ENCODE peak calls at places on chromosomes 16 and 17, in six cellular contexts. E is nephron progenitor cell, Y is heart left ventricle, X is cardiac muscle cell, S is GM13976, L is IMR-90. J is an unnamed sample.

GRCh38 chr17:9402590-9403199 is 172.9 kb downstream of the STX8 start:
- DNase-seq in S (peak; percentile 47), X (peak; percentile 60), Y (no peak), E (peak; percentile 26), L (peak; percentile 23), J (no peak)

GRCh38 chr16:89026121-89026612 is 49.2 kb upstream of the CBFA2T3 start:
- DNase-seq in E (no peak), X (no peak), S (no peak), L (no peak), Y (no peak), J (no peak)

GRCh38 chr16:81879625-81880024 is 100.5 kb downstream of the PLCG2 start:
- DNase-seq in E (no peak), S (no peak), X (no peak), L (no peak), Y (no peak), J (no peak)

GRCh38 chr16:12459993-12460392 is 343.7 kb downstream of the CPPED1 start:
- DNase-seq in E (no peak), Y (no peak), X (no peak), S (no peak), L (no peak), J (no peak)

GRCh38 chr16:80804451-80805383 is at the start of gene CDYL2:
- DNase-seq in Y (peak; percentile 44), L (peak; percentile 2), E (peak; percentile 73), X (peak; percentile 53), S (peak; percentile 90), J (peak; percentile 55)

GRCh38 chr17:48213797-48214196 is 106.2 kb downstream of the SNX11 start:
- DNase-seq in E (no peak), S (no peak), X (no peak), L (no peak), Y (no peak), J (no peak)

GRCh38 chr17:5078106-5079028 is at the start of gene ZFP3:
- DNase-seq in E (no peak), X (peak; percentile 87), Y (peak; percentile 89), L (peak; percentile 68), S (peak; percentile 87), J (peak; percentile 80)

GRCh38 chr17:45997624-45998023 is 1.4 kb upstream of the STH start:
- DNase-seq in X (peak; percentile 46), S (no peak), L (peak; percentile 59), Y (no peak), E (no peak), J (no peak)

GRCh38 chr17:51434434-51435170 is 174.3 kb downstream of the UTP18 start:
- DNase-seq in Y (no peak), L (no peak), X (no peak), S (no peak), E (no peak), J (no peak)

GRCh38 chr17:41777579-41778188 is 8.8 kb downstream of the JUP start:
- DNase-seq in X (peak; percentile 98), L (peak; percentile 96), S (no peak), Y (peak; percentile 89), E (no peak), J (no peak)

GRCh38 chr17:64998436-64999190 is 57.9 kb downstream of the GNA13 start:
- DNase-seq in S (no peak), Y (no peak), E (no peak), X (no peak), L (no peak), J (no peak)

GRCh38 chr16:84649511-84649861 is 1.2 kb downstream of the KLHL36 start:
- DNase-seq in E (no peak), Y (no peak), L (no peak), X (no peak), S (no peak), J (no peak)

GRCh38 chr16:76696876-76697275 is 419.7 kb downstream of the CNTNAP4 start:
- DNase-seq in E (no peak), Y (no peak), L (no peak), S (no peak), X (no peak), J (no peak)

GRCh38 chr17:438191-438590 is 85.6 kb upstream of the RPH3AL start:
- DNase-seq in X (no peak), L (no peak), S (no peak), Y (no peak), E (no peak), J (no peak)

GRCh38 chr16:68265078-68265925 is 976 bp downstream of the SLC7A6 start:
- DNase-seq in S (no peak), L (peak; percentile 69), Y (peak; percentile 59), E (peak; percentile 33), X (peak; percentile 62), J (no peak)

GRCh38 chr17:66255112-66255511 is 25.9 kb upstream of the APOH start:
- DNase-seq in S (peak; percentile 52), E (no peak), Y (no peak), X (peak; percentile 88), L (peak; percentile 83), J (no peak)
- TF ChIP-seq CTCF in S (peak; percentile 36), E (peak; percentile 70), Y (peak; percentile 79), X (peak; percentile 77), L (peak; percentile 90), J (no peak)

GRCh38 chr16:69926241-69926640 is 24.9 kb upstream of the CLEC18A start:
- DNase-seq in E (no peak), L (no peak), S (no peak), X (no peak), Y (no peak), J (no peak)
- TF ChIP-seq CTCF in E (no peak), L (no peak), S (no peak), X (no peak), Y (no peak), J (no peak)

DNA sequence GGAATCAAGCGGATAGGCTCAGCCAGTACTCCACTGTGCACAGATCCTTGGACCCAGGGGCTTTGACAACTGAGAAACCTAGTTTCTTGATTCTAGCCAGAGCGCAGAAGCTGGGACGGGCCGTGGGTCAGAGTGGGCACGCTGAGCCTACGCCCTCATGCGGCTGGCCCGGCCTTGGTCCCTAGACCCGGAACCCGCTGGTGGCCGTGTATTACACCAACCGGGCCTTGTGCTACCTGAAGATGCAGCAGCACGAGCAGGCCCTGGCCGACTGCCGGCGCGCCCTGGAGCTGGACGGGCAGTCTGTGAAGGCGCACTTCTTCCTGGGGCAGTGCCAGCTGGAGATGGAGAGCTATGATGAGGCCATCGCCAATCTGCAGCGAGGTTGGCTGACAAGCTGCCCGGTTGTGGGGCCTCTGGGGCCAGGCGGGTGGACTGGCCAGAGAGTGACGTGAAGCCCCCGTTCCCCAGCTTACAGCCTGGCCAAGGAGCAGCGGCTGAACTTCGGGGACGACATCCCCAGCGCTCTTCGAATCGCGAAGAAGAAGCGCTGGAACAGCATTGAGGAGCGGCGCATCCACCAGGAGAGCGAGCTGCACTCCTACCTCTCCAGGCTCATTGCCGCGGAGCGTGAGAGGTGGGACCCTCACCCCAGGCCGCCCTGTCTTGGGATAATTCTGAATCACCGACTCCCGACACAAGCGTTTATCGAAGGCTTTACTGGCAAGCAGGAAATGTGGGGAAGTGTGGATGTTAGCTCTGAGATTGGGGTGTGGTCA is 946 bp downstream of the STUB1 start:
- DNase-seq in X (peak; percentile 63), E (no peak), Y (no peak), L (peak; percentile 49), S (no peak), J (no peak)
- TF ChIP-seq CTCF in X (peak; percentile 18), E (no peak), Y (no peak), L (peak; percentile 16), S (peak; percentile 12), J (no peak)

DNA sequence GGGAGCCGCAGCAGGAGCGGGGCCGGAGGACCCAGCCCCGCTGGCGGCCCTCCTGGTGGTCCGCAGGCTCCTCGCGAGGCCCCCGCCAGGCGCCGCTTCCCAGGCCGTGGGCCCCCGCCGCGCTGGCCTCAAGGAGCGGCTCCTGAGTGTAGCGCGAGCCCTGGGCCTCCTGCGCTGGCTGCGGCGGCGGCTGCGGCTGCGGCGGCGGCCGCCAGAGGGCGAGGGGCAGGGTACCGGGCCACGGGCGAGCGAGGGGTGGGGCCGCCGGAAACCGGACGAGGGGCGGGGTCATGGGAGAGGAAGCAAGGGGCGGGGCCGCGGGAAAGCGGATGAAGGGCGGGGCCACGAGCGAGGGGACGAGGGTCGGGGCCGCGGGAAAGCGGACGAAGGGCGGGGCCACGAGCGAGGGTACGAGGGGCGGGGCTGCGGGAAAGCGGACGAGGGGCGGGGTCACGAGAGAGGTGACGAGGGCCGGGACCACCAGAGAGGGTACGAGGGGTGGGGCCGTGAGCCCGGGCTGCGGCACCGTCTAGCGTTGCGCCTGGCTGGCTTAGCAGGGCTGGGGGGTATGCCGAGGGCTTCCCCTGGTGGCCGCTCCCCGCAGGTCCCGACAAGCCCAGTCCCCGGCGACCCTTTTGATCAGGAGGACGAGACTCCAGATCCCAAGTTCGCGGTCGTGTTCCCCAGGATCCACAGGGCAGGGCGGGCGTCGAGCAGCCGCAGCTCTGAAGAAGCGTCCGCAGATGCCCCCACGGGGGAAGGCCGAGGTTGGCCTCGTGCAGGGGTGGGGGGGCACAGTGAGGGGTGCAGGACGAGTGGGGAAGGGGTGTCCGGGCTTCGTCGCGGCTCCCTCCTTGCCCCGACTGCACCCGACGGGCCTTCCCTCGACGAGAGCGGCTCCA is 1.7 kb downstream of the MYO15B start:
- DNase-seq in S (peak; percentile 100), X (peak; percentile 94), Y (peak; percentile 98), L (peak; percentile 64), E (peak; percentile 100), J (peak; percentile 97)
- TF ChIP-seq CTCF in S (peak; percentile 89), X (peak; percentile 18), Y (peak; percentile 56), L (peak; percentile 64), E (peak; percentile 41), J (no peak)

DNA sequence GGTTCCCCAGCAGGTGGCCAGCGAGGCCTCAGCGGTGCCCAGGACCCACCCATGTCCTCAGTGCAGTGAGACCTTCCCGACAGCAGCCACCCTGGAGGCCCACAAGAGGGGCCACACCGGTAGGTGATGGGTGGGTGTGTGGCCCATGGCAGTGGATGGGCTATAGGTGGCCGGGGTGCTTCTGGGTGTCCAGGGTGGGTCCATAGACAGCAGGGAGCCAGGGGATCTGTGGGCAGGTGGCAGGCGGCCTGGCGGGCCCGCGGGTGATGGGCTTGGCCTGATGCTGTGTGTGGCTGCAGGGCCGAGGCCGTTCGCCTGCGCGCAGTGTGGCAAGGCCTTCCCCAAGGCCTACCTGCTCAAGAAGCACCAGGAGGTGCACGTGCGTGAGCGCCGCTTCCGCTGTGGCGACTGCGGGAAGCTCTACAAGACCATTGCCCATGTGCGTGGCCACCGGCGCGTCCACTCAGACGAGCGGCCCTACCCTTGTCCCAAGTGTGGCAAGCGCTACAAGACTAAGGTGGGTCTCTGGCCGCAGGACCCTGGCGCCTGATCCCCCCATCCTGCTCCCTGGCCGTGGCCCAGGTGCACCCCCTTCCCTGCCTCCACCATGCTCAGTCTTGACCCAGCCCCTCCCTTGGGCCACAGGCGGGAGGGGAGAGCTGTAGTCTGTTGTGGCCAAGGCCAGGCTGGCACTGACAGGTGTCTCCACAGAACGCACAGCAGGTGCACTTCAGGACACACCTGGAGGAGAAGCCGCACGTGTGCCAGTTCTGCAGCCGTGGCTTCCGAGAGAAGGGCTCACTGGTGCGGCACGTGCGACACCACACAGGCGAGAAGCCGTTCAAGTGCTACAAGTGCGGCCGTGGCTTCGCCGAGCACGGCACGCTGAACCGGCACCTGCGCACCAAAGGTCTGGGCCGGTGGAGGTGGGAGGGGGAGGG is 2.1 kb upstream of the DNASE1L2 start:
- DNase-seq in L (no peak), X (no peak), E (no peak), Y (no peak), S (no peak), J (no peak)
- TF ChIP-seq CTCF in L (no peak), X (no peak), E (no peak), Y (no peak), S (no peak), J (no peak)

GRCh38 chr17:68431661-68432071 is 25.6 kb downstream of the WIPI1 start:
- DNase-seq in L (peak; percentile 23), E (peak; percentile 29), X (peak; percentile 52), Y (no peak), S (peak; percentile 43), J (no peak)
- TF ChIP-seq CTCF in L (peak; percentile 28), E (peak; percentile 27), X (peak; percentile 27), Y (no peak), S (peak; percentile 19), J (no peak)

GRCh38 chr17:79777166-79777843 is 643 bp upstream of the CBX2 start:
- DNase-seq in L (peak; percentile 32), E (peak; percentile 68), Y (peak; percentile 82), S (peak; percentile 62), X (peak; percentile 67), J (no peak)
- TF ChIP-seq CTCF in L (peak; percentile 28), E (no peak), Y (peak; percentile 39), S (no peak), X (peak; percentile 36), J (no peak)